ENCODE peak calls at places on chromosome 13, in ten cellular contexts. C, X, F, R, L, T, A, W, Z and B are unnamed samples.
A peak's percentile ranks its signal among the peaks of the same experiment; 100 is the strongest.

GRCh38 chr13:99417151-99417820 is 84.0 kb upstream of the TM9SF2 start:
- DNase-seq in L (no peak), A (no peak), Z (no peak), F (no peak), W (no peak), T (no peak), X (no peak), R (no peak), C (no peak), B (no peak)

GRCh38 chr13:101424381-101425155 is 8.3 kb upstream of the NALCN start:
- DNase-seq in T (no peak), L (peak; percentile 36), R (peak; percentile 70), Z (peak; percentile 4), F (no peak), A (peak; percentile 83), X (no peak), C (peak; percentile 64), W (peak; percentile 1), B (peak; percentile 31)

GRCh38 chr13:97125810-97126738 is 96.1 kb upstream of the MBNL2 start:
- DNase-seq in A (no peak), F (no peak), X (no peak), W (no peak), L (no peak), T (no peak), R (peak; percentile 81), Z (no peak), C (peak; percentile 55), B (no peak)

GRCh38 chr13:33446821-33447481 is 161.4 kb upstream of the STARD13 start:
- DNase-seq in A (no peak), F (no peak), R (no peak), W (no peak), L (no peak), C (peak; percentile 65), Z (no peak), T (no peak), X (no peak), B (no peak)

GRCh38 chr13:34926513-34926912 is 15.6 kb upstream of the NBEA start:
- DNase-seq in A (no peak), W (no peak), F (no peak), Z (no peak), L (no peak), R (peak; percentile 41), X (no peak), T (no peak), C (peak; percentile 53), B (peak; percentile 23)

GRCh38 chr13:74767031-74767430 is 632.8 kb upstream of the KLF12 start:
- DNase-seq in Z (no peak), L (no peak), C (no peak), F (no peak), T (no peak), X (no peak), A (no peak), W (no peak), R (peak; percentile 69), B (peak; percentile 43)

GRCh38 chr13:98797456-98797855 is 45.0 kb upstream of the SLC15A1 start:
- DNase-seq in L (no peak), F (no peak), X (no peak), A (no peak), W (no peak), T (no peak), R (no peak), Z (no peak), C (no peak), B (no peak)

GRCh38 chr13:73220966-73221720 is 162.3 kb downstream of the KLF5 start:
- DNase-seq in T (no peak), Z (no peak), R (no peak), L (no peak), C (no peak), A (no peak), X (no peak), W (no peak), F (no peak), B (no peak)

GRCh38 chr13:36362251-36362650 is 16.1 kb upstream of the SPART start:
- DNase-seq in F (no peak), L (no peak), R (peak; percentile 88), C (peak; percentile 80), Z (peak; percentile 38), W (no peak), T (no peak), A (no peak), X (no peak), B (peak; percentile 83)

GRCh38 chr13:37403776-37404497 is 194.6 kb downstream of the POSTN start:
- DNase-seq in X (no peak), F (no peak), R (peak; percentile 82), Z (peak; percentile 73), A (no peak), W (no peak), T (peak; percentile 29), C (peak; percentile 70), L (no peak), B (peak; percentile 92)

GRCh38 chr13:73657821-73658540 is 476.2 kb downstream of the KLF12 start:
- DNase-seq in A (peak; percentile 16), F (no peak), T (no peak), R (peak; percentile 3), Z (no peak), L (no peak), W (no peak), C (no peak), X (no peak), B (peak; percentile 59)

GRCh38 chr13:45456196-45456972 is 8.4 kb upstream of the COG3 start:
- DNase-seq in C (peak; percentile 35), L (no peak), A (no peak), T (no peak), W (no peak), R (peak; percentile 50), X (no peak), Z (peak; percentile 30), F (no peak), B (peak; percentile 41)

GRCh38 chr13:20669162-20669561 is 34.3 kb upstream of the IL17D start:
- DNase-seq in A (no peak), R (no peak), T (no peak), W (no peak), Z (no peak), X (no peak), F (no peak), C (no peak), L (no peak), B (no peak)

GRCh38 chr13:113091211-113091771 is 14.3 kb upstream of the F7 start:
- DNase-seq in X (no peak), L (no peak), T (no peak), Z (no peak), F (no peak), W (no peak), C (no peak), R (no peak), A (no peak), B (no peak)

GRCh38 chr13:110266983-110267382 is 40.0 kb downstream of the COL4A1 start:
- DNase-seq in R (no peak), T (no peak), F (no peak), X (no peak), Z (no peak), W (no peak), A (no peak), C (no peak), L (no peak), B (no peak)

GRCh38 chr13:43156916-43157315 is 133.5 kb downstream of the DNAJC15 start:
- DNase-seq in A (no peak), T (no peak), R (no peak), L (no peak), Z (no peak), F (no peak), C (no peak), W (no peak), X (no peak), B (no peak)

GRCh38 chr13:69946443-69946955 is 161.1 kb upstream of the ATXN8OS start:
- DNase-seq in F (no peak), T (no peak), Z (no peak), A (no peak), X (no peak), L (no peak), C (no peak), R (no peak), W (no peak), B (no peak)

GRCh38 chr13:111217661-111218060 is 102.6 kb downstream of the ARHGEF7 start:
- DNase-seq in F (no peak), C (no peak), X (no peak), T (no peak), L (no peak), R (no peak), Z (no peak), A (peak; percentile 15), W (no peak), B (no peak)

GRCh38 chr13:20371825-20372224 is 139.7 kb upstream of the GJB6 start:
- DNase-seq in R (no peak), Z (no peak), X (no peak), C (no peak), W (no peak), L (no peak), F (no peak), T (no peak), A (no peak), B (no peak)

GRCh38 chr13:100715604-100716003 is 41.0 kb upstream of the TMTC4 start:
- DNase-seq in Z (no peak), R (no peak), X (no peak), W (no peak), C (no peak), L (no peak), F (no peak), T (no peak), A (no peak), B (no peak)

GRCh38 chr13:82636119-82636518 is 1246.2 kb downstream of the SLITRK1 start:
- DNase-seq in L (no peak), F (no peak), A (no peak), Z (no peak), W (no peak), T (no peak), X (no peak), C (no peak), R (peak; percentile 64), B (peak; percentile 24)

GRCh38 chr13:19742651-19743050 is 40.1 kb downstream of the PSPC1 start:
- DNase-seq in F (no peak), A (no peak), L (no peak), Z (no peak), W (no peak), X (no peak), R (no peak), C (no peak), T (no peak), B (no peak)

GRCh38 chr13:53703371-53704080 is 674.9 kb downstream of the OLFM4 start:
- DNase-seq in A (no peak), T (no peak), C (no peak), Z (no peak), X (no peak), W (no peak), R (no peak), F (no peak), L (no peak), B (no peak)

GRCh38 chr13:28568286-28568685 is 73.4 kb upstream of the FLT1 start:
- DNase-seq in R (peak; percentile 34), T (no peak), C (no peak), F (no peak), L (peak; percentile 4), Z (peak; percentile 23), A (peak; percentile 27), W (no peak), X (no peak), B (no peak)

GRCh38 chr13:41458939-41459753 is 1.8 kb downstream of the RGCC start:
- DNase-seq in L (peak; percentile 55), Z (no peak), R (peak; percentile 28), A (peak; percentile 67), X (peak; percentile 35), W (peak; percentile 71), T (no peak), C (no peak), F (peak; percentile 53), B (peak; percentile 21)

GRCh38 chr13:23159205-23159586 is 21.6 kb upstream of the SGCG start:
- DNase-seq in Z (no peak), T (no peak), R (peak; percentile 25), L (no peak), C (peak; percentile 3), A (no peak), W (peak; percentile 26), X (no peak), F (no peak), B (peak; percentile 9)

GRCh38 chr13:114021464-114022308 is 47.8 kb upstream of the C13orf46 start:
- DNase-seq in X (no peak), Z (no peak), W (peak; percentile 51), A (peak; percentile 64), T (no peak), R (no peak), L (no peak), C (no peak), F (no peak), B (no peak)